ENCODE peak calls at places on chromosomes 4 and X, in four cellular contexts. C is aorta; L is stimulated activated CD4-positive, alpha-beta T cell treated with anti-CD3 and anti-CD28 coated beads, Interleukin-15, amount 100 ng/mL, for 1 hour; B is T-helper 17 cell. Q is an unnamed sample.

GRCh38 chrX:119672252-119672825 is 20.6 kb downstream of the SEPTIN6 start:
- DNase-seq in C (no peak), L (no peak), B (no peak), Q (no peak)

GRCh38 chr4:90074322-90074886 is 52.8 kb upstream of the CCSER1 start:
- DNase-seq in C (no peak), L (no peak), B (no peak), Q (no peak)

GRCh38 chr4:75484195-75484594 is 30.0 kb downstream of the RCHY1 start:
- DNase-seq in C (no peak), L (no peak), B (no peak), Q (no peak)

GRCh38 chr4:69038582-69038981 is 57.7 kb upstream of the UGT2B7 start:
- DNase-seq in C (no peak), L (no peak), B (no peak), Q (no peak)

GRCh38 chr4:181569553-181569952 is 673.6 kb upstream of the TENM3 start:
- DNase-seq in C (no peak), L (no peak), B (no peak), Q (no peak)

GRCh38 chr4:53595204-53595603 is 3.9 kb upstream of the LNX1 start:
- DNase-seq in C (no peak), L (no peak), B (no peak), Q (no peak)

GRCh38 chr4:120591038-120591437 is 331.5 kb downstream of the PRDM5 start:
- DNase-seq in C (no peak), L (no peak), B (no peak), Q (no peak)

GRCh38 chr4:51851090-51851936 is 8.4 kb downstream of the DCUN1D4 start:
- DNase-seq in C (no peak), L (no peak), B (no peak), Q (no peak)

GRCh38 chr4:27514711-27515110 is 654.1 kb downstream of the STIM2 start:
- DNase-seq in C (no peak), L (no peak), B (no peak), Q (no peak)

GRCh38 chr4:86446996-86447395 is 87.1 kb upstream of the MAPK10 start:
- DNase-seq in C (no peak), L (no peak), B (no peak), Q (no peak)

GRCh38 chr4:174266416-174266815 is 17.1 kb downstream of the FBXO8 start:
- DNase-seq in C (no peak), L (no peak), B (no peak), Q (no peak)

GRCh38 chrX:129754266-129755024 is 15.7 kb downstream of the XPNPEP2 start:
- DNase-seq in C (no peak), L (no peak), B (no peak), Q (no peak)

GRCh38 chr4:153002110-153002509 is 66.0 kb downstream of the FHDC1 start:
- DNase-seq in C (no peak), L (no peak), B (no peak), Q (no peak)

GRCh38 chr4:124432500-124432899 is 280.0 kb downstream of the ANKRD50 start:
- DNase-seq in C (no peak), L (no peak), B (no peak), Q (no peak)

GRCh38 chr4:14100349-14100748 is 472.8 kb upstream of the BOD1L1 start:
- DNase-seq in C (no peak), L (no peak), B (no peak), Q (no peak)

GRCh38 chrX:83829874-83830273 is 31.1 kb upstream of the CYLC1 start:
- DNase-seq in C (no peak), L (no peak), B (no peak), Q (no peak)

GRCh38 chr4:141684785-141685184 is 48.4 kb downstream of the IL15 start:
- DNase-seq in C (no peak), L (no peak), B (no peak), Q (no peak)

GRCh38 chr4:87633239-87633638 is 16.8 kb upstream of the DMP1 start:
- DNase-seq in C (no peak), L (no peak), B (no peak), Q (no peak)

GRCh38 chr4:112234952-112235609 is 3.5 kb downstream of the AP1AR start:
- DNase-seq in C (peak; percentile 59), L (no peak), B (no peak), Q (no peak)

GRCh38 chrX:57918750-57919436 is 8.6 kb upstream of the ZXDA start:
- DNase-seq in C (peak; percentile 55), L (no peak), B (no peak), Q (no peak)

GRCh38 chr4:2794707-2795557 is 2.0 kb downstream of the SH3BP2 start:
- DNase-seq in C (peak; percentile 91), L (no peak), B (no peak), Q (no peak)

GRCh38 chrX:55783723-55784122 is 66.2 kb downstream of the RRAGB start:
- DNase-seq in C (no peak), L (no peak), B (no peak), Q (no peak)

GRCh38 chr4:80202784-80203553 is 5.7 kb downstream of the PRDM8 start:
- DNase-seq in C (no peak), L (no peak), B (peak; percentile 42), Q (no peak)

GRCh38 chr4:44232262-44232661 is 216.3 kb downstream of the KCTD8 start:
- DNase-seq in C (no peak), L (no peak), B (no peak), Q (no peak)

GRCh38 chr4:121190389-121190788 is 26.3 kb upstream of the TNIP3 start:
- DNase-seq in C (no peak), L (no peak), B (no peak), Q (no peak)

GRCh38 chr4:156495836-156496235 is 475.8 kb downstream of the PDGFC start:
- DNase-seq in C (no peak), L (no peak), B (no peak), Q (no peak)

GRCh38 chr4:5993876-5994811 is 24.1 kb downstream of the C4orf50 start:
- DNase-seq in C (no peak), L (no peak), B (no peak), Q (no peak)

GRCh38 chr4:73446336-73446938 is 10.4 kb downstream of the AFP start:
- DNase-seq in C (no peak), L (no peak), B (no peak), Q (no peak)

GRCh38 chrX:68807818-68808217 is 21.0 kb upstream of the EFNB1 start:
- DNase-seq in C (no peak), L (no peak), B (no peak), Q (no peak)

GRCh38 chr4:189232274-189232673 is 708.4 kb upstream of the FRG1 start:
- DNase-seq in C (no peak), L (no peak), B (no peak), Q (no peak)

GRCh38 chr4:182547435-182547834 is 304.2 kb downstream of the TENM3 start:
- DNase-seq in C (no peak), L (no peak), B (no peak), Q (no peak)

GRCh38 chr4:142523111-142523510 is 323.0 kb downstream of the INPP4B start:
- DNase-seq in C (no peak), L (no peak), B (no peak), Q (no peak)

GRCh38 chrX:102934624-102935023 is 2.4 kb upstream of the RAB40AL start:
- DNase-seq in C (no peak), L (no peak), B (no peak), Q (no peak)

GRCh38 chr4:183905081-183905592 is at the start of gene STOX2:
- DNase-seq in C (peak; percentile 76), L (no peak), B (no peak), Q (peak; percentile 39)

GRCh38 chr4:8583655-8584025 is 3.4 kb downstream of the GPR78 start:
- DNase-seq in C (no peak), L (no peak), B (no peak), Q (no peak)

Q was measured in cerebellar nuclear complex.